ENCODE peak calls at places on chromosomes 4 and X, in six cellular contexts. One of them, this sample, is unnamed.

GRCh38 chr4:85842540-85842939 is 367.6 kb downstream of the ARHGAP24 start:
- DNase-seq in SK-N-SH: no peak
- DNase-seq in HL-60: peak; percentile 84
- DNase-seq in Panc1: no peak
- DNase-seq in GM12878: no peak
- DNase-seq in K562: no peak
- DNase-seq in this sample: no peak

GRCh38 chrX:24113161-24113560 is 36.4 kb upstream of the ZFX start:
- DNase-seq in SK-N-SH: no peak
- DNase-seq in HL-60: no peak
- DNase-seq in Panc1: no peak
- DNase-seq in GM12878: no peak
- DNase-seq in K562: no peak
- DNase-seq in this sample: no peak

GRCh38 chr4:36024901-36025610 is 219.3 kb downstream of the ARAP2 start:
- DNase-seq in SK-N-SH: no peak
- DNase-seq in HL-60: no peak
- DNase-seq in Panc1: no peak
- DNase-seq in GM12878: no peak
- DNase-seq in K562: no peak
- DNase-seq in this sample: no peak

GRCh38 chr4:69689530-69690111 is 36.6 kb upstream of the UGT2A1 start:
- DNase-seq in SK-N-SH: peak; percentile 3
- DNase-seq in HL-60: no peak
- DNase-seq in Panc1: peak; percentile 7
- DNase-seq in GM12878: no peak
- DNase-seq in K562: peak; percentile 11
- DNase-seq in this sample: no peak

GRCh38 chrX:46865281-46865680 is 28.4 kb downstream of the RP2 start:
- DNase-seq in SK-N-SH: no peak
- DNase-seq in HL-60: peak; percentile 10
- DNase-seq in Panc1: peak; percentile 35
- DNase-seq in GM12878: no peak
- DNase-seq in K562: no peak
- DNase-seq in this sample: peak; percentile 63

GRCh38 chr4:136865591-136865990 is 666.7 kb downstream of the PCDH18 start:
- DNase-seq in SK-N-SH: no peak
- DNase-seq in HL-60: no peak
- DNase-seq in Panc1: no peak
- DNase-seq in GM12878: no peak
- DNase-seq in K562: no peak
- DNase-seq in this sample: no peak

GRCh38 chrX:112865464-112866025 is 24.9 kb upstream of the AMOT start:
- DNase-seq in SK-N-SH: no peak
- DNase-seq in HL-60: no peak
- DNase-seq in Panc1: no peak
- DNase-seq in GM12878: no peak
- DNase-seq in K562: no peak
- DNase-seq in this sample: no peak

GRCh38 chr4:99102634-99103033 is 14.0 kb upstream of the ADH5 start:
- DNase-seq in SK-N-SH: no peak
- DNase-seq in HL-60: no peak
- DNase-seq in Panc1: no peak
- DNase-seq in GM12878: no peak
- DNase-seq in K562: no peak
- DNase-seq in this sample: no peak

GRCh38 chr4:26206339-26206738 is 114.5 kb upstream of the RBPJ start:
- DNase-seq in SK-N-SH: no peak
- DNase-seq in HL-60: no peak
- DNase-seq in Panc1: no peak
- DNase-seq in GM12878: no peak
- DNase-seq in K562: no peak
- DNase-seq in this sample: no peak

GRCh38 chr4:112173593-112174559 is 28.6 kb downstream of the FAM241A start:
- DNase-seq in SK-N-SH: no peak
- DNase-seq in HL-60: no peak
- DNase-seq in Panc1: no peak
- DNase-seq in GM12878: no peak
- DNase-seq in K562: no peak
- DNase-seq in this sample: no peak

GRCh38 chrX:37867509-37868153 is 20.3 kb upstream of the DYNLT3 start:
- DNase-seq in SK-N-SH: no peak
- DNase-seq in HL-60: no peak
- DNase-seq in Panc1: no peak
- DNase-seq in GM12878: no peak
- DNase-seq in K562: no peak
- DNase-seq in this sample: no peak

GRCh38 chr4:183130328-183131155 is 31.5 kb downstream of the WWC2 start:
- DNase-seq in SK-N-SH: peak; percentile 32
- DNase-seq in HL-60: no peak
- DNase-seq in Panc1: no peak
- DNase-seq in GM12878: no peak
- DNase-seq in K562: no peak
- DNase-seq in this sample: peak; percentile 41
- TF ChIP-seq REST in SK-N-SH: no peak
- TF ChIP-seq REST in HL-60: no peak
- TF ChIP-seq REST in Panc1: no peak
- TF ChIP-seq REST in GM12878: no peak
- TF ChIP-seq REST in K562: no peak
- TF ChIP-seq REST in this sample: no peak

DNA sequence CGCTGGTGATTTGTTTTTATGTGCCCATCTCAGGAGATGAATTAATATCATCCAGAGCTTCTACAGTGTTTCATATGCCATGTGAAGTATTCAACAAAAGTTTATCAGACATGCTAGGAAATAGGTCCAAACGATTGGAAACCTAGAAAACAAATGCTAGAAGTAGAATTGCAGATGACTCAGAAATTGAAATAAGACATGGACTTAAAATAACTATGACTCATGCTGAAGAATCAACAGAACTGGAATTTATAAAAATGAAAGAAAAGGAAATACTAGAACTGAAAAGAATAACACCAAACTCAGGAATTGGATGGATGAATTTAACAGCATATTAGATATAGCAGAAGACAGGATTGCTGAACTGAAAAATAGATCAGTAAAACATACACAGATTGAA is 172.7 kb upstream of the GIMD1 start:
- DNase-seq in SK-N-SH: no peak
- DNase-seq in HL-60: no peak
- DNase-seq in Panc1: no peak
- DNase-seq in GM12878: no peak
- DNase-seq in K562: no peak
- DNase-seq in this sample: no peak
- TF ChIP-seq REST in SK-N-SH: no peak
- TF ChIP-seq REST in HL-60: no peak
- TF ChIP-seq REST in Panc1: no peak
- TF ChIP-seq REST in GM12878: no peak
- TF ChIP-seq REST in K562: no peak
- TF ChIP-seq REST in this sample: no peak

DNA sequence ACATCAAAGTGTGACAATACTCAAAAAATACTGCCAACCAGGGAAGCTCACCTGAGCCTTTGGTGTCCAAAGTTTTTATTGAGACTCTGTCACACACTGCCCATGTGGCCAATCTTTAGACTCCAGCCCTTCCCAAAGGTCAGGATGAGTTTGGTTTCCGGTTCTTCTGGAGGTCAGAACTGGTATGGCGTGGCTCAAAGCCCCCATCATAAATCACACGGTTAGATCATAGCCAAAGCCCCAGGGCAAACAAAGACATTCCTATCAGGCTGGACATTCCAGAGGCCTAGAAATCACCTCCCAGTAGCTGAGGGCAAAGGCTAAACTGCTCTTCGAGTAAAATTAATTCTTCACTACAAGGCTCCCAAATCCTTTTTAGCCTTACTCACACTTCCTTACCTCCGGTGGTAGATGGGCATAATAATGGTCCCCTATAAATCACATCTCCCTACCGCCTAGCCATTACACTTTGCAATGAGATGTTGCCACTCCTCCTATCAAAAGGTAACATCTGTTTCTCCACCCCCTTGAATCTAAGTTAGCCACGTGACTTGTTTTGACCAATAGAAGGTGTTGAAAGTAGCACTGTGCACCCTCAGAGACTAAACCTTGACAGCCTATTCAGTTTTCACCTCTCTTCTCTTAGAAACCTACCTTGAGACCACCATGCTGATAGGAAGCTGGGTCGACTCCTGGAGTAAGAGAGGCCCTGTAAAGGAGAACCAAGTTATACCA is 137.8 kb upstream of the DUSP21 start:
- DNase-seq in SK-N-SH: no peak
- DNase-seq in HL-60: no peak
- DNase-seq in Panc1: no peak
- DNase-seq in GM12878: no peak
- DNase-seq in K562: peak; percentile 79
- DNase-seq in this sample: no peak
- TF ChIP-seq REST in SK-N-SH: no peak
- TF ChIP-seq REST in HL-60: no peak
- TF ChIP-seq REST in Panc1: no peak
- TF ChIP-seq REST in GM12878: no peak
- TF ChIP-seq REST in K562: no peak
- TF ChIP-seq REST in this sample: no peak

GRCh38 chr4:117327491-117327890 is 242.1 kb upstream of the TRAM1L1 start:
- DNase-seq in SK-N-SH: no peak
- DNase-seq in HL-60: no peak
- DNase-seq in Panc1: no peak
- DNase-seq in GM12878: no peak
- DNase-seq in K562: no peak
- DNase-seq in this sample: no peak
- TF ChIP-seq REST in SK-N-SH: no peak
- TF ChIP-seq REST in HL-60: no peak
- TF ChIP-seq REST in Panc1: no peak
- TF ChIP-seq REST in GM12878: no peak
- TF ChIP-seq REST in K562: no peak
- TF ChIP-seq REST in this sample: no peak